ENCODE peak calls at places on chromosomes 7 and 10, in four cellular contexts. Q is K562, M is GM12878, X is HepG2. I is an unnamed sample.

GRCh38 chr10:100912013-100912608 is 652 bp upstream of the SLF2 start:
- DNase-seq in X (no peak), M (no peak), Q (peak), I (no peak)

GRCh38 chr10:69101451-69102095 is 13.7 kb downstream of the SRGN start:
- DNase-seq in Q (peak), X (no peak), M (no peak), I (no peak)

GRCh38 chr7:134752006-134752760 is 27.3 kb upstream of the CALD1 start:
- DNase-seq in X (no peak), Q (no peak), M (no peak), I (no peak)

GRCh38 chr10:96746503-96746902 is 26.2 kb upstream of the PIK3AP1 start:
- DNase-seq in M (no peak), Q (no peak), X (no peak), I (no peak)

GRCh38 chr7:2698581-2699288 is 10.7 kb downstream of the AMZ1 start:
- DNase-seq in X (no peak), M (peak), Q (no peak), I (no peak)

GRCh38 chr10:91974960-91975359 is 51.4 kb downstream of the BTAF1 start:
- DNase-seq in Q (no peak), X (no peak), M (peak), I (no peak)

GRCh38 chr10:71232089-71232998 is 20.0 kb downstream of the UNC5B start:
- DNase-seq in M (no peak), Q (no peak), X (no peak), I (no peak)

GRCh38 chr10:600876-601275 is 88.6 kb downstream of the DIP2C start:
- DNase-seq in X (no peak), M (no peak), Q (no peak), I (no peak)

GRCh38 chr10:4685904-4686643 is 139.9 kb upstream of the AKR1E2 start:
- DNase-seq in X (no peak), Q (no peak), M (no peak), I (no peak)

GRCh38 chr10:121154846-121155245 is 303.7 kb downstream of the WDR11 start:
- DNase-seq in X (peak), Q (no peak), M (no peak), I (no peak)

GRCh38 chr10:133127291-133128125 is 32.5 kb upstream of the KNDC1 start:
- DNase-seq in M (no peak), X (no peak), Q (peak), I (peak)

GRCh38 chr7:34523233-34523918 is 134.6 kb upstream of the NPSR1 start:
- DNase-seq in M (no peak), Q (no peak), X (no peak), I (no peak)

GRCh38 chr7:98826811-98827231 is 43.0 kb downstream of the TMEM130 start:
- DNase-seq in M (no peak), X (no peak), Q (no peak), I (no peak)
- TF ChIP-seq TARDBP in M (no peak), X (no peak), Q (no peak), I (no peak)

GRCh38 chr10:119201233-119201632 is 6.1 kb upstream of the GRK5 start:
- DNase-seq in Q (no peak), M (no peak), X (no peak), I (no peak)

GRCh38 chr10:119197921-119198320 is 9.4 kb upstream of the GRK5 start:
- DNase-seq in Q (no peak), X (peak), M (no peak), I (no peak)

GRCh38 chr10:119199231-119199992 is 8.0 kb upstream of the GRK5 start:
- DNase-seq in M (no peak), X (peak), Q (peak), I (peak)

GRCh38 chr10:119203006-119203405 is 4.4 kb upstream of the GRK5 start:
- DNase-seq in Q (no peak), X (peak), M (no peak), I (no peak)

DNA sequence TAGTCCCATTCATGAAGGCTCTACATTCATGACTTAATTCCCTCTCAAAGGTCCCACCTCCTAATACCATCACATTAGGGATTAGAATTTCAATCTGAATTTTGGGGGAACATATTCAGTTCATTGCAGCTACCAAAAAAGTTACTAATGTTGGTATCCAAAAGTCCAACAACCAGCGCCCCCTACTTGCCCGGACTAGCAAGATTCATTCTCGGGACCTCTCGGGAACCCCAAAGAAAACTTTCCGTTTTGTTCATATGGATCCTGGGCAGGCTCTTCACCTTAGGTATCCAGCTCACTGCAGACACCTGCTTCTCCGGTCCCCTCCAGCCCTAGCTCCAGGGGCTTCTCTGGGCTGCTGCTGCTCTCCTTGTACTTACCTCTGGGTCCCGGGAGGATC is 8.9 kb upstream of the GRK5 start:
- DNase-seq in X (no peak), M (no peak), Q (peak), I (no peak)
- TF ChIP-seq TARDBP in X (no peak), M (no peak), Q (no peak), I (no peak)

GRCh38 chr7:131103997-131104396 is 223.7 kb upstream of the MKLN1 start:
- DNase-seq in M (no peak), X (no peak), Q (no peak), I (no peak)
- TF ChIP-seq TARDBP in M (no peak), X (no peak), Q (no peak), I (no peak)

GRCh38 chr10:60384708-60385398 is 4.8 kb downstream of the ANK3 start:
- DNase-seq in Q (no peak), M (no peak), X (no peak), I (no peak)
- TF ChIP-seq TARDBP in Q (no peak), M (no peak), X (no peak), I (no peak)